ENCODE peak calls at places on chromosomes 3 and 15, in six cellular contexts. Q, L, B, E, M and V are unnamed samples.

GRCh38 chr3:22007376-22007775 is 256.4 kb upstream of the ZNF385D start:
- DNase-seq in L (no peak), E (no peak), Q (no peak), B (peak), M (no peak), V (no peak)

GRCh38 chr3:162337630-162338029 is 841.0 kb downstream of the OTOL1 start:
- DNase-seq in B (peak), E (no peak), Q (no peak), L (peak), M (no peak), V (no peak)

GRCh38 chr15:69576035-69576526 is 123.5 kb downstream of the RPLP1 start:
- DNase-seq in L (no peak), E (peak), B (peak), M (peak), Q (peak), V (peak)

GRCh38 chr3:196995027-196995426 is 26.4 kb upstream of the PIGZ start:
- DNase-seq in L (no peak), M (no peak), E (no peak), B (no peak), Q (no peak), V (no peak)

GRCh38 chr15:68075764-68076385 is 21.8 kb downstream of the PIAS1 start:
- DNase-seq in B (no peak), Q (no peak), L (no peak), E (no peak), M (no peak), V (no peak)

GRCh38 chr3:76495216-76495615 is 544.7 kb upstream of the ROBO2 start:
- DNase-seq in L (no peak), E (peak), B (no peak), M (no peak), Q (no peak), V (no peak)

GRCh38 chr3:134840459-134840858 is 45.4 kb downstream of the EPHB1 start:
- DNase-seq in M (no peak), Q (no peak), B (no peak), E (no peak), L (no peak), V (no peak)

GRCh38 chr15:59401810-59402569 is 29.3 kb upstream of the MYO1E start:
- DNase-seq in B (no peak), M (no peak), L (no peak), E (no peak), Q (no peak), V (no peak)

GRCh38 chr3:146065573-146066006 is 95.4 kb downstream of the PLOD2 start:
- DNase-seq in B (peak), Q (peak), E (peak), M (no peak), L (peak), V (peak)

GRCh38 chr3:116038968-116039950 is 406.0 kb downstream of the LSAMP start:
- DNase-seq in Q (no peak), L (no peak), B (no peak), E (no peak), M (no peak), V (no peak)